ENCODE peak calls at places on chromosomes 12 and 14, in six cellular contexts. K, C, J, B, V and N are unnamed samples.

GRCh38 chr14:70416322-70416716 is 571 bp downstream of the SYNJ2BP start:
- DNase-seq in K (no peak), C (peak), J (no peak), B (no peak), V (no peak), N (no peak)

GRCh38 chr12:57844725-57845477 is 1.6 kb downstream of the CTDSP2 start:
- DNase-seq in K (peak), C (peak), J (peak), B (peak), V (no peak), N (peak)

GRCh38 chr12:59570134-59570533 is 25.7 kb upstream of the SLC16A7 start:
- DNase-seq in K (no peak), C (peak), J (no peak), B (no peak), V (no peak), N (no peak)

GRCh38 chr14:23054000-23054811 is 3.1 kb downstream of the CDH24 start:
- DNase-seq in K (no peak), C (no peak), J (peak), B (no peak), V (no peak), N (peak)

GRCh38 chr12:16324772-16325171 is 22.7 kb upstream of the MGST1 start:
- DNase-seq in K (no peak), C (no peak), J (no peak), B (no peak), V (no peak), N (no peak)

GRCh38 chr12:124463341-124463861 is 104.0 kb downstream of the NCOR2 start:
- DNase-seq in K (no peak), C (no peak), J (peak), B (no peak), V (no peak), N (no peak)

GRCh38 chr14:64758711-64759554 is 54.7 kb downstream of the PLEKHG3 start:
- DNase-seq in K (peak), C (peak), J (peak), B (no peak), V (no peak), N (no peak)

GRCh38 chr12:119589087-119589486 is 4.5 kb upstream of the TMEM233 start:
- DNase-seq in K (no peak), C (peak), J (no peak), B (no peak), V (no peak), N (no peak)

GRCh38 chr12:99195474-99195873 is 452.1 kb upstream of the GARIN6 start:
- DNase-seq in K (no peak), C (no peak), J (no peak), B (no peak), V (no peak), N (no peak)

GRCh38 chr14:35678403-35679028 is 130.6 kb downstream of the RALGAPA1 start:
- DNase-seq in K (no peak), C (no peak), J (no peak), B (no peak), V (no peak), N (no peak)

GRCh38 chr12:83527700-83528281 is 841.1 kb downstream of the TMTC2 start:
- DNase-seq in K (no peak), C (no peak), J (no peak), B (no peak), V (no peak), N (no peak)

GRCh38 chr12:59734371-59734770 is 138.5 kb downstream of the SLC16A7 start:
- DNase-seq in K (no peak), C (no peak), J (no peak), B (no peak), V (no peak), N (no peak)

GRCh38 chr12:47433876-47434275 is 272.0 kb downstream of the RPAP3 start:
- DNase-seq in K (no peak), C (peak), J (no peak), B (no peak), V (no peak), N (no peak)

GRCh38 chr12:48300774-48301173 is 49.9 kb downstream of the ZNF641 start:
- DNase-seq in K (no peak), C (no peak), J (no peak), B (no peak), V (no peak), N (no peak)

GRCh38 chr14:67191768-67192290 is 2.6 kb downstream of the GARIN2 start:
- DNase-seq in K (no peak), C (peak), J (no peak), B (no peak), V (no peak), N (no peak)

GRCh38 chr12:23472329-23472971 is 477.0 kb downstream of the SOX5 start:
- DNase-seq in K (no peak), C (peak), J (no peak), B (no peak), V (no peak), N (no peak)

GRCh38 chr14:71675126-71675901 is 256.9 kb upstream of the RGS6 start:
- DNase-seq in K (no peak), C (no peak), J (no peak), B (no peak), V (no peak), N (no peak)

GRCh38 chr12:111467862-111468245 is 62.1 kb downstream of the SH2B3 start:
- DNase-seq in K (no peak), C (peak), J (no peak), B (no peak), V (no peak), N (no peak)

GRCh38 chr14:96136361-96136760 is 68.3 kb upstream of the BDKRB2 start:
- DNase-seq in K (no peak), C (peak), J (no peak), B (no peak), V (peak), N (no peak)

GRCh38 chr12:56346663-56347062 is 8.0 kb downstream of the IL23A start:
- DNase-seq in K (no peak), C (no peak), J (no peak), B (no peak), V (no peak), N (no peak)

GRCh38 chr12:8648598-8649205 is 13.9 kb downstream of the MFAP5 start:
- DNase-seq in K (no peak), C (no peak), J (no peak), B (peak), V (no peak), N (peak)

GRCh38 chr12:93243689-93244513 is 133.8 kb upstream of the NUDT4 start:
- DNase-seq in K (peak), C (peak), J (no peak), B (peak), V (no peak), N (peak)

GRCh38 chr14:95703341-95703740 is 10.6 kb downstream of the TCL1A start:
- DNase-seq in K (no peak), C (no peak), J (no peak), B (no peak), V (no peak), N (no peak)

GRCh38 chr12:52945389-52946232 is 3.3 kb upstream of the KRT18 start:
- DNase-seq in K (peak), C (peak), J (no peak), B (no peak), V (peak), N (no peak)

GRCh38 chr14:69298131-69299071 is 38.4 kb downstream of the GALNT16 start:
- DNase-seq in K (no peak), C (no peak), J (no peak), B (no peak), V (peak), N (no peak)

GRCh38 chr14:69300601-69301221 is 40.8 kb downstream of the GALNT16 start:
- DNase-seq in K (no peak), C (no peak), J (no peak), B (no peak), V (no peak), N (no peak)

GRCh38 chr14:69303086-69303485 is 43.1 kb downstream of the GALNT16 start:
- DNase-seq in K (no peak), C (no peak), J (no peak), B (no peak), V (no peak), N (no peak)

GRCh38 chr14:69299286-69300035 is 39.5 kb downstream of the GALNT16 start:
- DNase-seq in K (no peak), C (no peak), J (no peak), B (no peak), V (peak), N (no peak)
- TF ChIP-seq CTCF in K (no peak), C (peak), J (no peak), B (peak), V (peak), N (peak)

GRCh38 chr12:127077262-127078045 is 1189.5 kb upstream of the TMEM132C start:
- DNase-seq in K (no peak), C (no peak), J (no peak), B (no peak), V (no peak), N (no peak)
- TF ChIP-seq CTCF in K (no peak), C (no peak), J (no peak), B (no peak), V (no peak), N (no peak)

DNA sequence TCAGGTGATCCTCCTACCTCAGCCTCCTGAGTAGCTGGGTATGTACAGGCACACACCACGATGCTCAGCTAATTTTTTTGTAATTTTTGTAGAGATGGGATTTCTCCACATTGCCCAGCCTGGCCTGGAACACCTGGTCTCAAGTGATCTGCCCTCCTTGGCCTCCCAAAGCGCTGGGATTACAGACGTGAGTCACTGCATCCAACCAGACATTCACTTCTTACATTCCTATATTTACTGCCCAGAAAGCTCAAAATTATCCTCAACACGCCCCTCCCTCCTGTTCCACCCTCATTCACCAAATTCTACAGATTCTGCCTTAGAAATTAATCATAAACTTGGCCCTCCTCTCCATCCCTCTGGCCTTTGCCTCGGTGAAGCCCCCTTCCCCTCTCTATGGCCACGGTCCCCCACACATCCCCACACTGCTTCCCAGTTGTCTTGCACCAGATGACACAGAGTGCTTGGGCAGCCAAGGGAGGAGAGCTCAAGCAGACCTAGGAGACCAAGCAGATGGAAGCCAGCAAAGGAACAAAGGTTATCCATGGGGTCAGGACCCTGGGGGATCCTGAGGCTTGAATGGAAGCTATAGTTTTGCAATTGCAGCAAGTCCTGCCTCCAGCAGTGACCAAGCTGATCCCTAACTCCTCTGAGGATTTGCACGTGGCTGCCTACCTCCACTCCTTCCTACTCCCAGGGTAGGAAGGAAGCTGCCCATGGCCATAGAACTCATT is 213.2 kb upstream of the FOXN3 start:
- DNase-seq in K (no peak), C (peak), J (no peak), B (no peak), V (no peak), N (no peak)
- TF ChIP-seq CTCF in K (no peak), C (no peak), J (no peak), B (no peak), V (no peak), N (no peak)

GRCh38 chr12:117347588-117347987 is 13.8 kb downstream of the NOS1 start:
- DNase-seq in K (no peak), C (no peak), J (no peak), B (no peak), V (no peak), N (no peak)
- TF ChIP-seq CTCF in K (no peak), C (no peak), J (no peak), B (no peak), V (no peak), N (no peak)

DNA sequence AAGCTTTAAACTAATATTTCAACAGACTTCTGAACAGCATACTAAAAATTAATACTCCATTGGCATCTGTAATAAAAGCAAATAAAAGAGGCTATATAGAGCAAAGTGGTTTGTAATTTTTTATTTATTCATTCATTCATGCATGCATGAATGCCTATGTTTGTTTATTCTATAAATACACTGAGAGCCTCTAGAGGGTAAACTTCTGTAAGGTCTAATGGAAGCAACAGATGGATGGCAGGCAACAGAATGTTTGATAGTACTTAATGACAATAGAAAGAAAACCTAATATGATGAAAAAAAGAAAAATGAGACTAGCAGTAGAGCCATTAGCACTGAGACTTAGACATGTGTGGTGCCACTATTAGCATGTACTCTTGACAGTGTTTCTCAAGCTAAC is 253.1 kb downstream of the CCDC91 start:
- DNase-seq in K (no peak), C (no peak), J (no peak), B (no peak), V (no peak), N (no peak)
- TF ChIP-seq CTCF in K (no peak), C (no peak), J (no peak), B (no peak), V (no peak), N (no peak)

GRCh38 chr14:28635387-28635786 is 131.2 kb upstream of the FOXG1 start:
- DNase-seq in K (no peak), C (peak), J (no peak), B (peak), V (no peak), N (no peak)
- TF ChIP-seq CTCF in K (no peak), C (peak), J (peak), B (peak), V (peak), N (peak)